ENCODE peak calls at places on chromosomes 7 and 10, in six cellular contexts. C, R, M, P, W and D are unnamed samples.

GRCh38 chr7:19530261-19530660 is 178.6 kb downstream of the POLR1F start:
- DNase-seq in C (no peak), R (no peak), M (no peak), P (no peak), W (no peak), D (no peak)

GRCh38 chr10:22631185-22631584 is 83.2 kb downstream of the PIP4K2A start:
- DNase-seq in C (no peak), R (no peak), M (no peak), P (no peak), W (no peak), D (no peak)

GRCh38 chr10:28494420-28494819 is 38.5 kb upstream of the WAC start:
- DNase-seq in C (no peak), R (no peak), M (no peak), P (no peak), W (no peak), D (no peak)

GRCh38 chr7:20798081-20798693 is 11.5 kb upstream of the SP8 start:
- DNase-seq in C (peak; percentile 22), R (no peak), M (peak; percentile 73), P (peak; percentile 86), W (no peak), D (no peak)

GRCh38 chr10:79407811-79408795 is 37.3 kb downstream of the ZCCHC24 start:
- DNase-seq in C (peak; percentile 65), R (no peak), M (peak; percentile 66), P (peak; percentile 77), W (peak; percentile 58), D (peak; percentile 44)

GRCh38 chr7:134931487-134931886 is 54.8 kb upstream of the AGBL3 start:
- DNase-seq in C (no peak), R (no peak), M (no peak), P (no peak), W (peak; percentile 25), D (no peak)

GRCh38 chr7:90766814-90767564 is 170.9 kb downstream of the CDK14 start:
- DNase-seq in C (peak; percentile 17), R (no peak), M (peak; percentile 79), P (peak; percentile 86), W (peak; percentile 61), D (peak; percentile 72)

GRCh38 chr7:94973844-94974243 is 66.5 kb downstream of the PPP1R9A start:
- DNase-seq in C (no peak), R (no peak), M (no peak), P (no peak), W (no peak), D (no peak)

GRCh38 chr10:50316169-50316568 is 64.9 kb upstream of the ASAH2 start:
- DNase-seq in C (no peak), R (no peak), M (peak; percentile 29), P (no peak), W (no peak), D (no peak)

GRCh38 chr10:50312464-50313437 is 61.4 kb upstream of the ASAH2 start:
- DNase-seq in C (no peak), R (no peak), M (no peak), P (no peak), W (no peak), D (peak; percentile 31)

GRCh38 chr10:50309342-50309741 is 58.0 kb upstream of the ASAH2 start:
- DNase-seq in C (no peak), R (no peak), M (no peak), P (no peak), W (no peak), D (no peak)

GRCh38 chr10:50314169-50315071 is 63.1 kb upstream of the ASAH2 start:
- DNase-seq in C (no peak), R (no peak), M (no peak), P (no peak), W (no peak), D (no peak)

GRCh38 chr10:50310560-50311174 is 59.4 kb upstream of the ASAH2 start:
- DNase-seq in C (no peak), R (no peak), M (no peak), P (peak; percentile 44), W (no peak), D (no peak)
- TF ChIP-seq CTCF in C (no peak), R (no peak), M (peak; percentile 21), P (peak; percentile 31), W (no peak), D (peak; percentile 21)

GRCh38 chr7:57399972-57400371 is 50.0 kb upstream of the ZNF716 start:
- DNase-seq in C (no peak), R (no peak), M (no peak), P (no peak), W (no peak), D (no peak)
- H3K9me3 ChIP-seq in C (no peaks in the 10 kb centered on the region), R (peaks cover 15% of the 10 kb centered on the region), M (peaks cover 58% of the 10 kb centered on the region), P (no peaks in the 10 kb centered on the region), W (peaks cover 24% of the 10 kb centered on the region), D (no peaks in the 10 kb centered on the region)

GRCh38 chr10:131242007-131242406 is 69.5 kb downstream of the TCERG1L start:
- DNase-seq in C (no peak), R (no peak), M (peak; percentile 36), P (no peak), W (no peak), D (no peak)
- TF ChIP-seq CTCF in C (peak; percentile 17), R (no peak), M (no peak), P (peak; percentile 48), W (peak; percentile 38), D (no peak)

DNA sequence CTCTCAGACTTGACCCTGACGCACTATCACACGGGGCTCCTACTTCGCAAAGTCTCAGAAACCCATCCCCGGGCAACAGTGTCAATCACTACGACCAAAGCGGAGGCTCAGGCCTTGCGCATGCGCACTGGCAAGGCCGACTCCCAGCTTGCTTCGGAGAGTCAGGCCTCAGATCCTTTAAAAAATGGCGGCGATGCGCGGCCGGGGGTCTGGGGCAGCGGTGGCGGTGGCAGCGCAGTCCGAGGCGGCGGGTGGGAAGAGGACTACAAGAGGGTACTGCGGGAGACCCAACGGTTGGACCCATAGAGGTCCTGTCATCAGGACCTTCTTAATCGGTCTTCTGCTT is 196.9 kb downstream of the ZNF716 start:
- DNase-seq in C (no peak), R (no peak), M (no peak), P (no peak), W (no peak), D (no peak)
- H3K9me3 ChIP-seq in C (no peaks in the 10 kb centered on the region), R (peaks cover 10% of the 10 kb centered on the region), M (peaks cover 21% of the 10 kb centered on the region), P (no peaks in the 10 kb centered on the region), W (peaks cover 20% of the 10 kb centered on the region), D (peaks cover 7% of the 10 kb centered on the region)

GRCh38 chr10:92880912-92881311 is 32.6 kb downstream of the EXOC6 start:
- DNase-seq in C (no peak), R (no peak), M (no peak), P (no peak), W (no peak), D (no peak)

GRCh38 chr10:92876509-92877036 is 28.3 kb downstream of the EXOC6 start:
- DNase-seq in C (no peak), R (no peak), M (no peak), P (no peak), W (no peak), D (no peak)

DNA sequence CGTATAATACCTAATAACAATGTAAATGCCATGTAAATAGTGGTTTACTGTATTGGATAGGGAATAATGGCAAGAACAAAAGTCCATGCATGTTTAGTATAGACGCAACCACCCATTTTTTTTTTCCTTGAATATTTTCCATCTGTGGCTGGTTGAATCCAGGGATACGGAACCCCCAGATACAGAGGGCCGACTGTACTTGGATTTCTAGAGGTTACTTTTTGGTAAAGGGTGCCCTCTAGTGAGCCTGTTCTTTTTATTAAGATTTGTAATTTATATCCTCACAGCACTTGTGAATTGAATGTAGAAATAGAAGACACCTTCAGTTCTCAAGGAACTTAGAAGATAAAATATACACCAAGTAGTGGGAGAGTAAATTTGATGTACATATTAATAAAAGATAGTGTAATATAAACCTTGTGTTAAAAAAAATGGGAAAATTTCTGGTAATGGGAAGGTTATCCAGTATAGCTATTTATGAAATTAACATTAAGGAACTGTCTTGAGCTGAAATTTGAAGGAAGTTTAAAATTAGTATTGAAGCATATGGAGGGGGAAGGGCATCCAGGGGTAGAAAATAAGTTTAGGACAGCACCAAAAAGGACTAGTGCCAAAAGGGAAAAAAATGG is 32.0 kb downstream of the EXOC6 start:
- DNase-seq in C (no peak), R (no peak), M (no peak), P (no peak), W (no peak), D (peak; percentile 34)
- TF ChIP-seq CTCF in C (peak; percentile 53), R (peak; percentile 75), M (peak; percentile 21), P (peak; percentile 58), W (peak; percentile 63), D (peak; percentile 39)